ENCODE peak calls at places on chromosomes 1 and 21, in five cellular contexts. G, X, J, P and S are unnamed samples.

GRCh38 chr1:41799723-41800122 is 119.0 kb downstream of the HIVEP3 start:
- DNase-seq in G (no peak), J (no peak), P (no peak), X (peak), S (no peak)

GRCh38 chr21:18369115-18369514 is 34.5 kb downstream of the TMPRSS15 start:
- DNase-seq in X (peak), P (peak), J (peak), G (no peak), S (peak)

GRCh38 chr1:247833601-247834000 is 8.1 kb downstream of the OR11L1 start:
- DNase-seq in X (no peak), G (no peak), J (no peak), P (no peak), S (no peak)

GRCh38 chr21:15022608-15023261 is 42.1 kb downstream of the NRIP1 start:
- DNase-seq in P (no peak), J (no peak), G (no peak), X (no peak), S (no peak)

GRCh38 chr1:50183734-50184133 is 75.0 kb downstream of the ELAVL4 start:
- DNase-seq in G (no peak), X (no peak), J (no peak), P (no peak), S (no peak)

GRCh38 chr1:87392241-87393192 is 63.8 kb downstream of the LMO4 start:
- DNase-seq in X (peak), G (no peak), P (no peak), J (no peak), S (no peak)

GRCh38 chr1:219900201-219900600 is 28.2 kb downstream of the SLC30A10 start:
- DNase-seq in X (no peak), G (no peak), P (no peak), J (no peak), S (no peak)

GRCh38 chr1:206955476-206956312 is 9.4 kb upstream of the PIGR start:
- DNase-seq in X (peak), J (no peak), G (no peak), P (no peak), S (no peak)

GRCh38 chr1:206797534-206798383 is 25.5 kb upstream of the IL10 start:
- DNase-seq in J (no peak), G (peak), X (no peak), P (no peak), S (peak)